ENCODE peak calls at places on chromosomes 16 and 17, in six cellular contexts. Z is A549, A is endothelial cell of umbilical vein, Y is K562, V is GM12878, S is HepG2. C is an unnamed sample.

GRCh38 chr17:63533433-63534077 is 10.4 kb downstream of the KCNH6 start:
- DNase-seq in S (no peak), Y (peak), V (no peak), A (no peak), Z (peak), C (peak)

GRCh38 chr17:62666061-62666800 is 38.8 kb downstream of the MRC2 start:
- DNase-seq in S (no peak), V (no peak), Z (no peak), A (no peak), Y (no peak), C (no peak)

GRCh38 chr17:55273579-55274370 is 9.0 kb downstream of the HLF start:
- DNase-seq in A (no peak), V (no peak), Y (no peak), Z (peak), S (no peak), C (no peak)

GRCh38 chr16:83899272-83899897 is 470 bp downstream of the MLYCD start:
- DNase-seq in S (no peak), Z (peak), A (peak), V (no peak), Y (peak), C (peak)

GRCh38 chr17:11170901-11171300 is 70.1 kb upstream of the SHISA6 start:
- DNase-seq in Y (no peak), V (no peak), Z (no peak), A (no peak), S (no peak), C (no peak)

GRCh38 chr16:54034684-54035083 is 251.9 kb downstream of the IRX3 start:
- DNase-seq in S (no peak), V (no peak), Y (no peak), Z (no peak), A (peak), C (peak)

GRCh38 chr16:83145297-83145696 is 518.5 kb downstream of the CDH13 start:
- DNase-seq in V (no peak), A (no peak), Y (no peak), Z (no peak), S (no peak), C (no peak)

GRCh38 chr17:72117748-72118587 is 2.9 kb upstream of the SOX9 start:
- DNase-seq in Z (no peak), S (no peak), V (no peak), A (no peak), Y (no peak), C (no peak)

GRCh38 chr16:53787423-53787822 is 83.5 kb downstream of the FTO start:
- DNase-seq in Z (no peak), Y (no peak), V (no peak), S (no peak), A (no peak), C (no peak)

GRCh38 chr17:78356163-78356713 is 3.6 kb downstream of the SOCS3 start:
- DNase-seq in A (no peak), Z (peak), S (no peak), V (peak), Y (peak), C (peak)

GRCh38 chr17:2936771-2937321 is 126.6 kb downstream of the OR1D5 start:
- DNase-seq in Y (no peak), V (no peak), A (no peak), Z (no peak), S (no peak), C (no peak)

GRCh38 chr16:62872339-62872738 is 836.1 kb upstream of the CDH8 start:
- DNase-seq in S (no peak), A (no peak), Z (no peak), V (no peak), Y (no peak), C (no peak)

GRCh38 chr16:74309789-74310781 is 13.5 kb downstream of the PSMD7 start:
- DNase-seq in Z (peak), Y (peak), S (peak), A (peak), V (no peak), C (peak)

GRCh38 chr17:9529033-9529748 is 46.4 kb downstream of the STX8 start:
- DNase-seq in A (peak), Y (peak), Z (peak), V (no peak), S (peak), C (peak)

GRCh38 chr17:76562734-76563148 is 22.9 kb downstream of the PRCD start:
- DNase-seq in S (no peak), A (peak), Z (no peak), V (no peak), Y (peak), C (peak)

GRCh38 chr17:79657036-79657435 is 46.2 kb upstream of the RBFOX3 start:
- DNase-seq in S (no peak), Z (no peak), V (no peak), Y (no peak), A (no peak), C (no peak)

GRCh38 chr17:596763-597644 is 117.6 kb downstream of the VPS53 start:
- DNase-seq in S (no peak), V (no peak), A (peak), Z (peak), Y (peak), C (no peak)

GRCh38 chr17:48542956-48543853 is 1.7 kb downstream of the HOXB2 start:
- DNase-seq in V (no peak), Z (peak), Y (peak), S (no peak), A (peak), C (no peak)

GRCh38 chr17:50363217-50364060 is 9.5 kb downstream of the MRPL27 start:
- DNase-seq in Y (no peak), V (no peak), A (peak), S (peak), Z (no peak), C (peak)

GRCh38 chr16:15981382-15981781 is 32.0 kb downstream of the ABCC1 start:
- DNase-seq in Z (no peak), S (no peak), Y (peak), V (no peak), A (no peak), C (no peak)

GRCh38 chr17:62700964-62701705 is 73.7 kb downstream of the MRC2 start:
- DNase-seq in Y (no peak), A (no peak), S (no peak), V (no peak), Z (no peak), C (no peak)

GRCh38 chr17:2042355-2042929 is 620 bp downstream of the OVCA2 start:
- DNase-seq in Y (peak), S (no peak), A (no peak), V (no peak), Z (peak), C (no peak)

GRCh38 chr16:48125888-48126287 is 29.9 kb downstream of the ABCC12 start:
- DNase-seq in Y (no peak), S (no peak), A (no peak), Z (no peak), V (no peak), C (no peak)

GRCh38 chr17:79072544-79072943 is 2.1 kb upstream of the ENGASE start:
- DNase-seq in A (no peak), Y (no peak), V (no peak), Z (no peak), S (no peak), C (no peak)

GRCh38 chr16:50924759-50925545 is 183.1 kb downstream of the CYLD start:
- DNase-seq in V (no peak), S (no peak), Z (no peak), A (no peak), Y (no peak), C (no peak)

GRCh38 chr17:48767263-48767774 is 38.8 kb upstream of the HOXB13 start:
- DNase-seq in Z (no peak), S (no peak), Y (no peak), V (no peak), A (no peak), C (no peak)

GRCh38 chr17:72053069-72053846 is 67.6 kb upstream of the SOX9 start:
- DNase-seq in V (no peak), Z (no peak), Y (no peak), A (no peak), S (no peak), C (no peak)

GRCh38 chr17:83203073-83203471 is 123.7 kb downstream of the METRNL start:
- DNase-seq in V (no peak), Y (no peak), S (peak), Z (no peak), A (peak), C (peak)

GRCh38 chr17:83201206-83202001 is 122.0 kb downstream of the METRNL start:
- DNase-seq in Y (no peak), V (no peak), S (no peak), A (no peak), Z (no peak), C (peak)

GRCh38 chr17:83202002-83203000 is 122.9 kb downstream of the METRNL start:
- DNase-seq in Y (no peak), A (no peak), Z (no peak), S (no peak), V (no peak), C (no peak)

GRCh38 chr17:83204230-83204725 is 124.9 kb downstream of the METRNL start:
- DNase-seq in A (no peak), Y (no peak), Z (no peak), V (no peak), S (no peak), C (peak)

GRCh38 chr17:83203472-83204221 is 124.2 kb downstream of the METRNL start:
- DNase-seq in Z (no peak), V (no peak), A (peak), S (no peak), Y (no peak), C (no peak)
- TF ChIP-seq MYC in Z (no peak), V (no peak), A (no peak), S (no peak), Y (no peak), C (no peak)

GRCh38 chr16:88807626-88808453 is 3.9 kb downstream of the APRT start:
- DNase-seq in S (no peak), Z (no peak), V (no peak), Y (no peak), A (no peak), C (peak)

GRCh38 chr16:88810166-88810867 is 1.4 kb downstream of the APRT start:
- DNase-seq in Z (no peak), V (no peak), S (no peak), A (no peak), Y (peak), C (peak)

GRCh38 chr16:88809676-88810165 is 2.0 kb downstream of the APRT start:
- DNase-seq in S (no peak), Z (no peak), Y (peak), V (no peak), A (no peak), C (peak)

GRCh38 chr16:88810868-88811599 is 694 bp downstream of the APRT start:
- DNase-seq in A (peak), S (peak), Y (peak), Z (peak), V (no peak), C (peak)

DNA sequence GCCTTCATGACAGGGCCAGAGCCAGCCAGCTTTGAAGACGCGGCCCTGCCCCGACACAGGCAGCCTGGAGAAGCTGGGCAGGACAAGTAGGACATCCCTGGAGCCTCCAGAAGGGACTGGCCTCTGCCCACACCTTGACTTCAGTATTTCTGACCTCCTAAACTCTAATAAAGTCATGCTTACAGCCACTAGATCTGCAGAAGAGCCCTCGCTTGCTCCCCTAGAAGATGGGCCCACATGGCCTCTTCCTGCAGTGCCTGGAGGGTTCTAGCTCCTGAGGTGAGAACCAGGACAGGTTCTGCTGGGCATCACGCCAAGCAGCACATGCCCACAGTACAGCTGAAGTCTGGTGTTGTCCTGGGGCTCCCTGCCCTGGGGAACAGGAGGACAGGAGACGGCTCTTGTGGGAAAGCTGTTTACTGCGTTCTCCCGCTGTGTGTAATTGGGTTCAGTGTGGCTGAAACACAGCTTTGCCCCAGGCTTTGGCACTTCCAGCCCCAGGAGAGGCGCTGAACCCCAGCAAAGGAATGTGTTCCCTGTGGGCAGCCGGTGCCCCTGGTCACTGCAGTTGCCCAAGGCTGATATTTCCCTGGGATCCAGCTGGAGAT is 2.6 kb downstream of the APRT start:
- DNase-seq in V (no peak), A (no peak), Y (peak), S (no peak), Z (peak), C (peak)
- TF ChIP-seq POLR2A in V (peak), A (no peak), Y (peak), S (no peak), Z (peak), C (peak)

GRCh38 chr16:24419709-24420108 is 119.7 kb upstream of the RBBP6 start:
- DNase-seq in Y (no peak), V (peak), S (no peak), A (no peak), Z (no peak), C (peak)
- TF ChIP-seq MAX in Y (no peak), V (no peak), S (no peak), A (no peak), Z (no peak), C (no peak)

DNA sequence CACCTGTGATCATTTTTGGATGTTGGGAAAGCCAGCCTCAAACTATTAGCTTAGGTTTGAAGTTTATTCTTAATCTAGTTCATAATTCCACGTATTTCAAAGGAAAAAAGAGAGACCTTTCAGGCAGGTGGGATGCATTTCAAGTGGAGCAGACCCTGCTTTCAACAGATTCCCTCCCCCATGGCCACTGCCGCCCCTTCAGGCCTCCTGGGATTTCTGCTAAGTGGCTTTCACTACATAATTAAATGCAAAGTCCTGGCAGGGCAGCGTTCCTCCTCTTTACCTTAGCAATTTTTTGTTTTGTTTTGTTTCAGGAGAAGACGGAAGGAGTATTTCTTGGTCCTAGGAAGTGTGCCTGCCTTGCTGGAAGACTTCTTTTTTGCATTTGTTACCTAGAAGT is 36.6 kb downstream of the MAF start:
- DNase-seq in Z (no peak), A (no peak), Y (no peak), V (no peak), S (no peak), C (no peak)
- TF ChIP-seq MYC in Z (no peak), A (no peak), Y (no peak), V (no peak), S (no peak), C (no peak)

DNA sequence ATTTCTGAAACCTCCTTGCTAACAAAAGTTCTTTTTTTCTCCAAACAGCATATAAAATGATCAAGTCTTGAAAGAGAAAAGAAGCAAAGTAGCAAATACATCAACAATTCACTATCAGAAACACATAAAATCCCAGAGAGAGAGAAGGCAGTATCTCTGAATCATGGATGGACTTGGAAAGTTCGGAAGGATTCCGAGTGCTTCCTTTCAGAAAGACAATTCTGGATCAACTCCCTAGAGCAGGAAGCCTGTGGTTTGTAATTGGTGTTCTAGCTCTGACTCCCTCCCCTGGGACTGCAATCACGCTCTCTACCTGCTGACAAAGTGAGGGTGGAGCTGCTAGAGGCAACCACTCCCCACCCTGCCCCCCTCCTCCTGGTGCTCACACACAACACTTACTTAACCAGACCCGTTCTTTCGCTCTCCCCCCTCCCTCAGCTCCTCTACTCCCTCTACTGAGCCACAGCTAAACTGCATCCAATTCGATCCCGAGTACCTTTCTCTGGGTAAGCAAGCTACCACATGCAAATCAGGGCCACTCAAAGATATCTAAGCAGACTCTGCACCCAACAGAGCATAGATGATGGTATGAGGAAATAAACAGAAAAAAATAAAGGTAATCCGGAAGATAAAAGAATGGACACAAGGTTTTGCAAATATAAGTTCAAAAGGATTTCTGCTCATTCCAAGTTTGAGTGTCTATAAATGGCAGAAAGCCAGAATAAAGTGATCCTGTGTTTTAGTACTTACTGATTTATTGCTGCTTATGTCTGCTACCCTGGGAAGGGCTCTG is at the start of gene RNF43:
- DNase-seq in Z (peak), S (peak), Y (peak), A (peak), V (peak), C (peak)
- TF ChIP-seq POLR2A in Z (no peak), S (peak), Y (peak), A (no peak), V (no peak), C (no peak)

DNA sequence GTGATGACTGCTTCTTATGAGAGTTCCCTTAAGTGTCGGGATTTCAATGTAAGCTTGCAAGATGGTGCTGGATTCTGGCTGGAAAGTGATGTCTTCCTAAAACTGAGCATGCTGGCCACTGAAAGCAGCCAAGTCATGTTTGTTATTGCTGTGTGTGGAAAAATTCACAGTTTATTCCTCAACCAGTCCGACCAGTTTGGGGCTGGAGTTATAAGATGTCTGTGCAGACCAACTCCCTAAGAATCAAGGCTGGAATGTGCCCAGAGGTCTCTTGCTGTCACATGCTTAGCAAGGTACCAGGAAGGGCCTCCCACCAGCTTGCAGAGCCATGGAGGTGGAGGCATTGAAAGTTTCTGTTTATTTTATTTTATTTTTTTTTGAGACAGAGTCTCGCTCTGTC is 37.1 kb upstream of the GAN start:
- DNase-seq in Z (no peak), S (no peak), A (no peak), Y (no peak), V (no peak), C (no peak)
- TF ChIP-seq MAX in Z (no peak), S (no peak), A (no peak), Y (no peak), V (no peak), C (no peak)

GRCh38 chr16:9465150-9465549 is 373.7 kb downstream of the HAPSTR1 start:
- DNase-seq in Y (no peak), Z (no peak), S (no peak), A (no peak), V (no peak), C (no peak)
- TF ChIP-seq MYC in Y (no peak), Z (no peak), S (no peak), A (no peak), V (no peak), C (no peak)

GRCh38 chr16:4696905-4697866 is 3.8 kb downstream of the NUDT16L1 start:
- DNase-seq in Z (no peak), V (no peak), S (no peak), A (no peak), Y (no peak), C (peak)

GRCh38 chr16:4700380-4700996 is 7.1 kb downstream of the NUDT16L1 start:
- DNase-seq in A (no peak), Y (no peak), S (no peak), V (no peak), Z (no peak), C (no peak)

GRCh38 chr16:4698321-4699029 is 5.1 kb downstream of the NUDT16L1 start:
- DNase-seq in Y (no peak), V (no peak), A (no peak), Z (no peak), S (no peak), C (no peak)

GRCh38 chr16:4697867-4698291 is 4.5 kb downstream of the NUDT16L1 start:
- DNase-seq in V (no peak), A (no peak), Z (no peak), S (no peak), Y (no peak), C (peak)

GRCh38 chr16:4699030-4699556 is 5.7 kb downstream of the NUDT16L1 start:
- DNase-seq in Y (no peak), Z (no peak), A (no peak), V (no peak), S (no peak), C (peak)
- TF ChIP-seq POLR2A in Y (peak), Z (no peak), A (no peak), V (peak), S (no peak), C (no peak)